ENCODE peak calls at places on chromosomes 7 and 10, in five cellular contexts. One of them, this sample, is unnamed.

GRCh38 chr7:37916017-37916672 is 472 bp downstream of the SFRP4 start:
- DNase-seq in HepG2: no peak
- DNase-seq in K562: no peak
- DNase-seq in SK-N-SH: peak; percentile 63
- DNase-seq in H1: no peak
- DNase-seq in this sample: no peak

GRCh38 chr7:90111-91063 is 102.0 kb upstream of the FAM20C start:
- DNase-seq in HepG2: no peak
- DNase-seq in K562: no peak
- DNase-seq in SK-N-SH: no peak
- DNase-seq in H1: no peak
- DNase-seq in this sample: no peak

GRCh38 chr7:112346381-112347060 is 103.7 kb upstream of the IFRD1 start:
- DNase-seq in HepG2: no peak
- DNase-seq in K562: no peak
- DNase-seq in SK-N-SH: no peak
- DNase-seq in H1: no peak
- DNase-seq in this sample: no peak

GRCh38 chr7:76346097-76346496 is 12.7 kb downstream of the YWHAG start:
- DNase-seq in HepG2: no peak
- DNase-seq in K562: no peak
- DNase-seq in SK-N-SH: no peak
- DNase-seq in H1: no peak
- DNase-seq in this sample: no peak

GRCh38 chr7:139523199-139523941 is at the start of gene CLEC2L:
- DNase-seq in HepG2: no peak
- DNase-seq in K562: peak; percentile 77
- DNase-seq in SK-N-SH: peak; percentile 92
- DNase-seq in H1: no peak
- DNase-seq in this sample: no peak

GRCh38 chr10:33381391-33381790 is 46.9 kb upstream of the NRP1 start:
- DNase-seq in HepG2: no peak
- DNase-seq in K562: no peak
- DNase-seq in SK-N-SH: no peak
- DNase-seq in H1: no peak
- DNase-seq in this sample: no peak

GRCh38 chr7:14902589-14902963 is at the start of gene DGKB:
- DNase-seq in HepG2: no peak
- DNase-seq in K562: no peak
- DNase-seq in SK-N-SH: peak; percentile 52
- DNase-seq in H1: no peak
- DNase-seq in this sample: no peak

GRCh38 chr7:156816943-156817572 is 75.9 kb downstream of the LMBR1 start:
- DNase-seq in HepG2: peak; percentile 10
- DNase-seq in K562: no peak
- DNase-seq in SK-N-SH: peak; percentile 44
- DNase-seq in H1: no peak
- DNase-seq in this sample: no peak

GRCh38 chr7:33816106-33816505 is 89.2 kb upstream of the BMPER start:
- DNase-seq in HepG2: no peak
- DNase-seq in K562: no peak
- DNase-seq in SK-N-SH: no peak
- DNase-seq in H1: no peak
- DNase-seq in this sample: no peak

GRCh38 chr7:24318326-24318725 is 34.3 kb downstream of the NPY start:
- DNase-seq in HepG2: no peak
- DNase-seq in K562: peak; percentile 21
- DNase-seq in SK-N-SH: no peak
- DNase-seq in H1: peak; percentile 10
- DNase-seq in this sample: no peak

GRCh38 chr7:156998988-156999610 is 11.4 kb downstream of the MNX1 start:
- DNase-seq in HepG2: no peak
- DNase-seq in K562: peak; percentile 52
- DNase-seq in SK-N-SH: peak; percentile 46
- DNase-seq in H1: no peak
- DNase-seq in this sample: no peak

GRCh38 chr10:76555271-76555670 is 1082.3 kb downstream of the KCNMA1 start:
- DNase-seq in HepG2: no peak
- DNase-seq in K562: no peak
- DNase-seq in SK-N-SH: no peak
- DNase-seq in H1: no peak
- DNase-seq in this sample: no peak

GRCh38 chr7:31373337-31374289 is 33.1 kb upstream of the NEUROD6 start:
- DNase-seq in HepG2: peak; percentile 34
- DNase-seq in K562: peak; percentile 54
- DNase-seq in SK-N-SH: peak; percentile 52
- DNase-seq in H1: peak; percentile 56
- DNase-seq in this sample: no peak

GRCh38 chr10:63464402-63465292 is 1.1 kb downstream of the JMJD1C start:
- DNase-seq in HepG2: no peak
- DNase-seq in K562: peak; percentile 78
- DNase-seq in SK-N-SH: peak; percentile 19
- DNase-seq in H1: no peak
- DNase-seq in this sample: no peak

GRCh38 chr10:667096-667495 is 22.4 kb downstream of the DIP2C start:
- DNase-seq in HepG2: no peak
- DNase-seq in K562: no peak
- DNase-seq in SK-N-SH: no peak
- DNase-seq in H1: no peak
- DNase-seq in this sample: no peak

GRCh38 chr7:33900501-33900900 is 4.8 kb upstream of the BMPER start:
- DNase-seq in HepG2: no peak
- DNase-seq in K562: no peak
- DNase-seq in SK-N-SH: no peak
- DNase-seq in H1: no peak
- DNase-seq in this sample: no peak

GRCh38 chr7:7529328-7529727 is 6.3 kb downstream of the COL28A1 start:
- DNase-seq in HepG2: no peak
- DNase-seq in K562: no peak
- DNase-seq in SK-N-SH: no peak
- DNase-seq in H1: no peak
- DNase-seq in this sample: no peak

GRCh38 chr7:42164946-42165345 is 72.1 kb downstream of the GLI3 start:
- DNase-seq in HepG2: no peak
- DNase-seq in K562: no peak
- DNase-seq in SK-N-SH: no peak
- DNase-seq in H1: no peak
- DNase-seq in this sample: no peak

GRCh38 chr7:98283127-98283886 is 1.8 kb downstream of the BRI3 start:
- DNase-seq in HepG2: no peak
- DNase-seq in K562: no peak
- DNase-seq in SK-N-SH: peak; percentile 26
- DNase-seq in H1: no peak
- DNase-seq in this sample: no peak

GRCh38 chr10:89954787-89955566 is 253.6 kb downstream of the KIF20B start:
- DNase-seq in HepG2: no peak
- DNase-seq in K562: no peak
- DNase-seq in SK-N-SH: no peak
- DNase-seq in H1: no peak
- DNase-seq in this sample: peak; percentile 21

GRCh38 chr7:150317748-150318444 is 5.3 kb upstream of the LRRC61 start:
- DNase-seq in HepG2: no peak
- DNase-seq in K562: peak; percentile 51
- DNase-seq in SK-N-SH: no peak
- DNase-seq in H1: no peak
- DNase-seq in this sample: no peak

GRCh38 chr10:5234106-5234877 is 37.7 kb downstream of the AKR1C4 start:
- DNase-seq in HepG2: peak; percentile 91
- DNase-seq in K562: no peak
- DNase-seq in SK-N-SH: no peak
- DNase-seq in H1: no peak
- DNase-seq in this sample: no peak

GRCh38 chr7:126845331-126845730 is 407.4 kb downstream of the GRM8 start:
- DNase-seq in HepG2: no peak
- DNase-seq in K562: no peak
- DNase-seq in SK-N-SH: no peak
- DNase-seq in H1: no peak
- DNase-seq in this sample: no peak

GRCh38 chr10:106565546-106565945 is 599.0 kb downstream of the SORCS1 start:
- DNase-seq in HepG2: no peak
- DNase-seq in K562: no peak
- DNase-seq in SK-N-SH: no peak
- DNase-seq in H1: no peak
- DNase-seq in this sample: no peak

GRCh38 chr10:96473866-96474265 is 39.9 kb downstream of the TLL2 start:
- DNase-seq in HepG2: no peak
- DNase-seq in K562: no peak
- DNase-seq in SK-N-SH: no peak
- DNase-seq in H1: no peak
- DNase-seq in this sample: no peak

GRCh38 chr10:77139145-77139692 is 498.4 kb downstream of the KCNMA1 start:
- DNase-seq in HepG2: no peak
- DNase-seq in K562: no peak
- DNase-seq in SK-N-SH: no peak
- DNase-seq in H1: no peak
- DNase-seq in this sample: no peak

GRCh38 chr7:111082351-111082750 is 8.6 kb upstream of the LRRN3 start:
- DNase-seq in HepG2: no peak
- DNase-seq in K562: no peak
- DNase-seq in SK-N-SH: no peak
- DNase-seq in H1: no peak
- DNase-seq in this sample: no peak

GRCh38 chr10:131567279-131568162 is 256.0 kb upstream of the TCERG1L start:
- DNase-seq in HepG2: no peak
- DNase-seq in K562: no peak
- DNase-seq in SK-N-SH: no peak
- DNase-seq in H1: no peak
- DNase-seq in this sample: no peak

GRCh38 chr10:69845574-69846251 is 44.0 kb downstream of the COL13A1 start:
- DNase-seq in HepG2: no peak
- DNase-seq in K562: no peak
- DNase-seq in SK-N-SH: peak; percentile 76
- DNase-seq in H1: no peak
- DNase-seq in this sample: no peak

GRCh38 chr10:95387383-95387782 is 96.6 kb upstream of the PDLIM1 start:
- DNase-seq in HepG2: no peak
- DNase-seq in K562: no peak
- DNase-seq in SK-N-SH: no peak
- DNase-seq in H1: no peak
- DNase-seq in this sample: no peak

GRCh38 chr7:41918597-41918996 is 215.7 kb upstream of the INHBA start:
- DNase-seq in HepG2: no peak
- DNase-seq in K562: no peak
- DNase-seq in SK-N-SH: no peak
- DNase-seq in H1: no peak
- DNase-seq in this sample: no peak

GRCh38 chr10:124091646-124092269 is 1.6 kb downstream of the CHST15 start:
- DNase-seq in HepG2: no peak
- DNase-seq in K562: no peak
- DNase-seq in SK-N-SH: peak; percentile 73
- DNase-seq in H1: no peak
- DNase-seq in this sample: no peak

GRCh38 chr10:15238553-15239335 is 70.3 kb upstream of the NMT2 start:
- DNase-seq in HepG2: no peak
- DNase-seq in K562: no peak
- DNase-seq in SK-N-SH: no peak
- DNase-seq in H1: no peak
- DNase-seq in this sample: no peak

DNA sequence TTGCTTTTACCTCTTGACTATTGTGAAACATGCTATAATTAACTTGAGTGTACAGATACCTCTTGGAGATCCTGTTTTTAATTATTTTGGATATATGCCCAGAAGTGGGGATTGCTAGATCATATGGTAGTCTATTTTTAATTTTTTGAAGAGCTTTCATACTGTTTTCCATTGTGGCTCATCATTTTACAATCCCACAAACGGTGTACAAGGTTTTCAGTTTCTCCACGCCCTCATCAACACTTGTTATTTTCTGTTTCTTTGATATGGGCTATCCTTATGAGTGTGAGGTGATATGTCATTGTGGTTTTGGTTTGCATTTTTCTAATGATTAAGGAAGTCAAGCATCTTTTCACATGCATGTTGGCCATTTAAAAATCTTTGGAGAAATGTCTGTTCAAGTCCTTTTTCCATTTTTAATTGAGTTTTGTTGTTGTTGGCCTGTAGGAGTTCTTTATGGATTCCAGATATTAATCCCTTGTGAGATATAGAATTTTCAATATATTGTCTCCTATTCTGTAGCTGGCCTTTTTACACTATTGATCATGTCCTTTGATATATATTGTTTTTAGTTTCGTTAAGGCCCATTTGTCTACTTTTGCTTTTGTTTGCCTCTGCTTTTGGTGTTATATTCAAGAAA is 7.5 kb downstream of the AGK start:
- DNase-seq in HepG2: no peak
- DNase-seq in K562: no peak
- DNase-seq in SK-N-SH: no peak
- DNase-seq in H1: no peak
- DNase-seq in this sample: peak; percentile 69
- TF ChIP-seq USF2 in HepG2: no peak
- TF ChIP-seq USF2 in K562: no peak
- TF ChIP-seq USF2 in SK-N-SH: no peak
- TF ChIP-seq USF2 in H1: no peak
- TF ChIP-seq USF2 in this sample: no peak

GRCh38 chr10:28179490-28180099 is 123.3 kb downstream of the MPP7 start:
- DNase-seq in HepG2: peak; percentile 46
- DNase-seq in K562: peak; percentile 41
- DNase-seq in SK-N-SH: peak; percentile 23
- DNase-seq in H1: no peak
- DNase-seq in this sample: no peak
- TF ChIP-seq JUND in HepG2: no peak
- TF ChIP-seq JUND in K562: no peak
- TF ChIP-seq JUND in SK-N-SH: no peak
- TF ChIP-seq JUND in H1: no peak
- TF ChIP-seq JUND in this sample: no peak

GRCh38 chr10:20017961-20018360 is 201.7 kb downstream of the PLXDC2 start:
- DNase-seq in HepG2: no peak
- DNase-seq in K562: no peak
- DNase-seq in SK-N-SH: no peak
- DNase-seq in H1: no peak
- DNase-seq in this sample: no peak
- TF ChIP-seq USF2 in HepG2: no peak
- TF ChIP-seq USF2 in K562: no peak
- TF ChIP-seq USF2 in SK-N-SH: no peak
- TF ChIP-seq USF2 in H1: no peak
- TF ChIP-seq USF2 in this sample: no peak

GRCh38 chr10:112161757-112162518 is 21.6 kb downstream of the GPAM start:
- DNase-seq in HepG2: no peak
- DNase-seq in K562: no peak
- DNase-seq in SK-N-SH: no peak
- DNase-seq in H1: no peak
- DNase-seq in this sample: no peak

GRCh38 chr10:112160834-112161233 is 22.7 kb downstream of the GPAM start:
- DNase-seq in HepG2: no peak
- DNase-seq in K562: no peak
- DNase-seq in SK-N-SH: no peak
- DNase-seq in H1: no peak
- DNase-seq in this sample: no peak

DNA sequence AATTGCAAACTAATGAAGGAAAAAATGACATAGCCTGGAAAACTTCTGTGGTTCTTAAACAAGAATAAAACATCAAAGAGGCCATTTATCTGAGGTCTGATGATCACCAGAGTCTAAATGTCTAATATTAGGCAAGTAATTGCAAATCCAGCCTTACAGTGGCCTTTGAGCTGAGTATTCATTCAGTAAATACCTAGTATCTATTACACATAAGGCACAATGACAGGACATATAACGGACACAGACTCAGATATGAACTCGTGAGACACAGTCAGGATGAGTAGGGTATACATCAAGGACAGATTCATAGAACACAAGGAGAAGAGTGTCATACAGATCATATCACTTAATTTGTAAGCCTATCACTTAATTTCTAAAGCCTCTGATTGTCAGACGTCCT is 16.8 kb downstream of the GPAM start:
- DNase-seq in HepG2: peak; percentile 24
- DNase-seq in K562: no peak
- DNase-seq in SK-N-SH: no peak
- DNase-seq in H1: no peak
- DNase-seq in this sample: no peak
- TF ChIP-seq JUND in HepG2: no peak
- TF ChIP-seq JUND in K562: no peak
- TF ChIP-seq JUND in SK-N-SH: no peak
- TF ChIP-seq JUND in H1: no peak
- TF ChIP-seq JUND in this sample: no peak

This sample was measured in GM12878.